ENCODE peak calls at places on chromosome 10, in eight cellular contexts. G, J, I, N, R, X, Y and U are unnamed samples.
A peak's percentile ranks its signal among the peaks of the same experiment; 100 is the strongest.

GRCh38 chr10:2208106-2208505 is 470.8 kb upstream of the ADARB2 start:
- DNase-seq in G (no peak), J (no peak), I (no peak), N (no peak), R (no peak), X (no peak), Y (no peak), U (no peak)

GRCh38 chr10:71684356-71685173 is 35.0 kb downstream of the C10orf105 start:
- DNase-seq in G (no peak), J (no peak), I (no peak), N (no peak), R (peak; percentile 36), X (no peak), Y (no peak), U (no peak)

GRCh38 chr10:132493246-132493755 is 44.3 kb upstream of the INPP5A start:
- DNase-seq in G (peak; percentile 85), J (no peak), I (no peak), N (peak; percentile 5), R (no peak), X (no peak), Y (no peak), U (no peak)

GRCh38 chr10:92972066-92972870 is 88.3 kb upstream of the CYP26C1 start:
- DNase-seq in G (peak; percentile 3), J (peak; percentile 76), I (no peak), N (no peak), R (no peak), X (no peak), Y (no peak), U (no peak)

GRCh38 chr10:111200505-111201186 is 123.8 kb downstream of the ADRA2A start:
- DNase-seq in G (no peak), J (no peak), I (no peak), N (no peak), R (no peak), X (no peak), Y (peak; percentile 62), U (no peak)

GRCh38 chr10:75187961-75188426 is 22.6 kb upstream of the VDAC2 start:
- DNase-seq in G (no peak), J (peak; percentile 49), I (peak; percentile 53), N (peak; percentile 58), R (peak; percentile 79), X (peak; percentile 41), Y (peak; percentile 60), U (peak; percentile 16)

GRCh38 chr10:126502481-126502880 is 114.2 kb upstream of the ADAM12 start:
- DNase-seq in G (no peak), J (peak; percentile 26), I (no peak), N (no peak), R (no peak), X (no peak), Y (no peak), U (no peak)

GRCh38 chr10:84026821-84027257 is 112.5 kb upstream of the GHITM start:
- DNase-seq in G (no peak), J (no peak), I (no peak), N (peak; percentile 50), R (peak; percentile 28), X (no peak), Y (no peak), U (no peak)

GRCh38 chr10:17038627-17039026 is 91.0 kb downstream of the CUBN start:
- DNase-seq in G (no peak), J (peak; percentile 87), I (no peak), N (no peak), R (no peak), X (no peak), Y (no peak), U (no peak)

GRCh38 chr10:111297351-111297848 is 220.6 kb downstream of the ADRA2A start:
- DNase-seq in G (no peak), J (no peak), I (no peak), N (no peak), R (no peak), X (no peak), Y (no peak), U (no peak)

GRCh38 chr10:28637346-28637745 is 40.0 kb upstream of the BAMBI start:
- DNase-seq in G (no peak), J (no peak), I (no peak), N (no peak), R (no peak), X (no peak), Y (no peak), U (no peak)

GRCh38 chr10:76973091-76973514 is 664.5 kb downstream of the KCNMA1 start:
- DNase-seq in G (no peak), J (no peak), I (no peak), N (no peak), R (no peak), X (no peak), Y (no peak), U (no peak)

GRCh38 chr10:110996256-110996655 is 76.9 kb downstream of the SHOC2 start:
- DNase-seq in G (no peak), J (no peak), I (no peak), N (no peak), R (no peak), X (no peak), Y (no peak), U (no peak)

GRCh38 chr10:110005716-110006115 is 2.1 kb upstream of the ADD3 start:
- DNase-seq in G (peak; percentile 74), J (peak; percentile 83), I (no peak), N (no peak), R (no peak), X (no peak), Y (peak; percentile 43), U (no peak)